ENCODE peak calls at places on chromosomes 7 and 10, in four cellular contexts. A is fibroblast of the conjunctiva; R is H7; Z is stimulated activated naive CD4-positive, alpha-beta T cell. C is an unnamed sample.

GRCh38 chr10:15306881-15307280 is 64.2 kb downstream of the FAM171A1 start:
- DNase-seq in A (no peak), R (no peak), Z (no peak), C (no peak)

GRCh38 chr10:58741673-58742072 is 229.0 kb downstream of the BICC1 start:
- DNase-seq in A (no peak), R (no peak), Z (no peak), C (no peak)

GRCh38 chr10:34758447-34758996 is 56.6 kb downstream of the PARD3 start:
- DNase-seq in A (peak), R (no peak), Z (no peak), C (no peak)

GRCh38 chr10:125222515-125222914 is 62.2 kb upstream of the CTBP2 start:
- DNase-seq in A (no peak), R (no peak), Z (no peak), C (peak)

GRCh38 chr10:59064116-59064707 is 112.2 kb upstream of the PHYHIPL start:
- DNase-seq in A (no peak), R (no peak), Z (no peak), C (no peak)

GRCh38 chr7:111083423-111083822 is 7.5 kb upstream of the LRRN3 start:
- DNase-seq in A (peak), R (no peak), Z (peak), C (no peak)

GRCh38 chr10:100807241-100808050 is 62.1 kb downstream of the PAX2 start:
- DNase-seq in A (no peak), R (no peak), Z (no peak), C (no peak)

GRCh38 chr7:27914409-27914808 is 174.4 kb downstream of the TAX1BP1 start:
- DNase-seq in A (no peak), R (no peak), Z (no peak), C (no peak)

GRCh38 chr10:129090618-129091366 is 376.2 kb upstream of the MGMT start:
- DNase-seq in A (no peak), R (no peak), Z (no peak), C (no peak)

GRCh38 chr7:44535348-44536064 is 5.6 kb downstream of the NPC1L1 start:
- DNase-seq in A (no peak), R (no peak), Z (no peak), C (no peak)

GRCh38 chr7:97871659-97872024 is 566 bp downstream of the ASNS start:
- DNase-seq in A (no peak), R (peak), Z (no peak), C (no peak)

GRCh38 chr7:49789736-49790135 is 16.3 kb downstream of the VWC2 start:
- DNase-seq in A (no peak), R (no peak), Z (no peak), C (no peak)

C was measured in endodermal cell.